ENCODE peak calls at places on chromosomes 5 and 9, in four cellular contexts. M is cardiac muscle cell, R is neuronal stem cell, K is mammary epithelial cell. G is an unnamed sample.

GRCh38 chr9:103627731-103628130 is 466.4 kb upstream of the SMC2 start:
- DNase-seq in R (no peak), M (no peak), K (peak), G (no peak)

GRCh38 chr9:114280636-114281315 is 42.1 kb upstream of the ORM1 start:
- DNase-seq in M (peak), K (no peak), R (no peak), G (no peak)

GRCh38 chr5:138662599-138662998 is 87.4 kb upstream of the HSPA9 start:
- DNase-seq in R (no peak), K (peak), M (no peak), G (no peak)

GRCh38 chr9:90783552-90783951 is 18.1 kb upstream of the SYK start:
- DNase-seq in R (no peak), K (no peak), M (no peak), G (no peak)

GRCh38 chr5:140242890-140243585 is 59.9 kb downstream of the PFDN1 start:
- DNase-seq in K (no peak), R (no peak), M (no peak), G (no peak)

GRCh38 chr9:122125891-122126331 is 32.8 kb upstream of the TTLL11 start:
- DNase-seq in R (no peak), M (peak), K (peak), G (no peak)

GRCh38 chr9:72971411-72971810 is 18.6 kb upstream of the ALDH1A1 start:
- DNase-seq in R (no peak), M (no peak), K (no peak), G (no peak)

GRCh38 chr9:70117835-70118319 is 74.2 kb downstream of the MAMDC2 start:
- DNase-seq in R (no peak), M (peak), K (peak), G (no peak)

GRCh38 chr9:130869250-130869649 is 27.4 kb downstream of the QRFP start:
- DNase-seq in M (peak), K (no peak), R (no peak), G (no peak)

GRCh38 chr5:119322948-119323629 is 32.7 kb upstream of the TNFAIP8 start:
- DNase-seq in K (peak), R (no peak), M (peak), G (no peak)

GRCh38 chr9:89623925-89624420 is 19.2 kb downstream of the GADD45G start:
- DNase-seq in M (no peak), R (no peak), K (no peak), G (no peak)

GRCh38 chr9:24602687-24603352 is 57.1 kb upstream of the IZUMO3 start:
- DNase-seq in R (no peak), K (peak), M (no peak), G (no peak)

GRCh38 chr5:132419517-132420468 is 50.3 kb downstream of the SLC22A5 start:
- DNase-seq in M (peak), R (peak), K (peak), G (peak)

GRCh38 chr5:109643951-109644350 is 45.8 kb upstream of the MAN2A1 start:
- DNase-seq in K (no peak), R (no peak), M (no peak), G (no peak)

GRCh38 chr5:74376187-74376586 is 264.3 kb downstream of the ENC1 start:
- DNase-seq in K (no peak), M (no peak), R (no peak), G (no peak)

GRCh38 chr5:133520062-133520461 is 92.3 kb downstream of the FSTL4 start:
- DNase-seq in R (no peak), K (no peak), M (no peak), G (no peak)

GRCh38 chr9:15205632-15206243 is 101.3 kb downstream of the TTC39B start:
- DNase-seq in K (no peak), M (no peak), R (no peak), G (no peak)

GRCh38 chr5:98468188-98468869 is 305.1 kb upstream of the RGMB start:
- DNase-seq in M (peak), K (peak), R (no peak), G (no peak)

GRCh38 chr5:134451618-134452505 is 40.2 kb upstream of the CDKN2AIPNL start:
- DNase-seq in K (peak), R (no peak), M (peak), G (no peak)

GRCh38 chr5:15285901-15286583 is 213.9 kb upstream of the FBXL7 start:
- DNase-seq in M (peak), R (no peak), K (no peak), G (no peak)

GRCh38 chr5:8908055-8908683 is 637.7 kb downstream of the SEMA5A start:
- DNase-seq in K (peak), M (peak), R (peak), G (peak)

G was measured in HAP-1.